ENCODE peak calls at places on chromosomes 5 and 9, in seven cellular contexts. One of them, this sample, is unnamed.

GRCh38 chr5:119275146-119275872 is 80.5 kb upstream of the TNFAIP8 start:
- DNase-seq in AG04450: no peak
- DNase-seq in adrenal gland: no peak
- DNase-seq in H1: no peak
- DNase-seq in brain microvascular endothelial cell: peak
- DNase-seq in A549: peak
- DNase-seq in stomach: no peak
- DNase-seq in this sample: peak

GRCh38 chr5:175697846-175698245 is 40.0 kb downstream of the HRH2 start:
- DNase-seq in A549: no peak
- DNase-seq in adrenal gland: no peak
- DNase-seq in AG04450: no peak
- DNase-seq in brain microvascular endothelial cell: no peak
- DNase-seq in stomach: no peak
- DNase-seq in H1: no peak
- DNase-seq in this sample: no peak

GRCh38 chr5:96741911-96742310 is 65.8 kb downstream of the ERAP1 start:
- DNase-seq in A549: no peak
- DNase-seq in adrenal gland: no peak
- DNase-seq in stomach: no peak
- DNase-seq in brain microvascular endothelial cell: no peak
- DNase-seq in AG04450: no peak
- DNase-seq in H1: no peak
- DNase-seq in this sample: no peak

GRCh38 chr5:80707645-80708044 is 52.9 kb upstream of the DHFR start:
- DNase-seq in H1: no peak
- DNase-seq in AG04450: no peak
- DNase-seq in adrenal gland: no peak
- DNase-seq in brain microvascular endothelial cell: no peak
- DNase-seq in stomach: no peak
- DNase-seq in A549: no peak
- DNase-seq in this sample: peak

GRCh38 chr5:140311011-140311467 is 8.1 kb upstream of the PFDN1 start:
- DNase-seq in AG04450: peak
- DNase-seq in brain microvascular endothelial cell: peak
- DNase-seq in adrenal gland: peak
- DNase-seq in H1: no peak
- DNase-seq in A549: peak
- DNase-seq in stomach: no peak
- DNase-seq in this sample: peak

GRCh38 chr9:85900504-85901201 is 40.3 kb upstream of the NAA35 start:
- DNase-seq in H1: peak
- DNase-seq in stomach: no peak
- DNase-seq in adrenal gland: peak
- DNase-seq in brain microvascular endothelial cell: peak
- DNase-seq in AG04450: peak
- DNase-seq in A549: peak
- DNase-seq in this sample: peak

GRCh38 chr5:67089200-67089725 is 107.3 kb downstream of the CD180 start:
- DNase-seq in brain microvascular endothelial cell: no peak
- DNase-seq in A549: no peak
- DNase-seq in H1: no peak
- DNase-seq in stomach: no peak
- DNase-seq in AG04450: peak
- DNase-seq in adrenal gland: no peak
- DNase-seq in this sample: peak

GRCh38 chr5:83507431-83507830 is 35.9 kb downstream of the VCAN start:
- DNase-seq in A549: no peak
- DNase-seq in AG04450: no peak
- DNase-seq in adrenal gland: no peak
- DNase-seq in stomach: no peak
- DNase-seq in brain microvascular endothelial cell: no peak
- DNase-seq in H1: no peak
- DNase-seq in this sample: peak

DNA sequence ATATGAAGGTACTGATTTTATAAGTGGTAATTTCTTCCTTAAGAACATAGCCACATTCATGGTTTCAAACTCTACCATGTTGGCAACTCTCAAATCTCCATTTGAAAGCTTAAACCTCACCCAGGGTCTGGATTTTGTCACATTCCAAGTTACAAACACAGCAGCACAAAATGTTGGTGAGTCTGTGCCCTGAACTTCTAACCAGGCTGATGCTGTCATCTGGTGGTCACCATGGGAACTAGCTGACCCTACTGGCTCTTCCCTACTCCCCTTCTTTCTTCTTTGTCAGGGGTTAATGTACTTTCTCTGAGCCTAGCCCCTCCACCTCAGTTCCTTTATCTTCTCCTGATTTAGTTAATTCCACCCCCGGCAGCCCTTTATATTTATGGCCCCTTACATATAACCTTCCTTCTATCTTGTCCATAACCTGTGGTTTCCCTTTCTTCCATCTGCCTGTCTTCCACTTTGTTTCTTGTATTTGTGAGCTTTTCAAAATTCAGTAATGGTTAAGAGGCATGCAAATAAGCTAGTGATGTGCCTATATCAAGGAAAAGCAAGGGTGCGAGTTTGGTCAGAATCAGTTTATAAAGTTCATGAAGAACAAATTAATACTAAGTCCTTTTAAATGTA is 35.9 kb downstream of the TGFBR1 start:
- DNase-seq in A549: peak
- DNase-seq in brain microvascular endothelial cell: peak
- DNase-seq in stomach: no peak
- DNase-seq in AG04450: peak
- DNase-seq in H1: peak
- DNase-seq in adrenal gland: peak
- DNase-seq in this sample: peak
- TF ChIP-seq CTCF in A549: peak
- TF ChIP-seq CTCF in brain microvascular endothelial cell: peak
- TF ChIP-seq CTCF in stomach: peak
- TF ChIP-seq CTCF in AG04450: peak
- TF ChIP-seq CTCF in H1: peak
- TF ChIP-seq CTCF in adrenal gland: peak
- TF ChIP-seq CTCF in this sample: peak

DNA sequence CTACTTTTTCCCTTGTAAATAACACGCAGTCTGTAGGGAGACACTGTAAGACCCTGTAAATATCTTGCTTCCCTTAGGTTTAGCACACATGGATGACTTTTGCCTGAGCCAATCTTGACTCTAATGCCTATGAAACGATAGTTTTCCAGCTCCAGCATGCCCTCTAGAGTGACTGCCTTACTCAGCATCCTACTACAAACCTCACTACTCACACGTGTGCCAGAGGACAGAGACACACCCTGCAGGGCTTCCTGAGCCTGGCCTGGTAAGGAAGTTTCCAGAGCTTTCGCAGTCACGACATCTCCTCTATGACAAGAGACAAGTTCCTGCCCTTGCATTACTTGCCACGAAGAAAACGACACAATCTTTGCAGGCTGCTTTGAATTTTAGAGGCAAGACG is 138.1 kb downstream of the ATPSCKMT start:
- DNase-seq in A549: peak
- DNase-seq in brain microvascular endothelial cell: peak
- DNase-seq in AG04450: peak
- DNase-seq in adrenal gland: peak
- DNase-seq in H1: no peak
- DNase-seq in stomach: no peak
- DNase-seq in this sample: peak
- TF ChIP-seq CTCF in A549: peak
- TF ChIP-seq CTCF in brain microvascular endothelial cell: peak
- TF ChIP-seq CTCF in AG04450: peak
- TF ChIP-seq CTCF in adrenal gland: peak
- TF ChIP-seq CTCF in H1: peak
- TF ChIP-seq CTCF in stomach: no peak
- TF ChIP-seq CTCF in this sample: peak

DNA sequence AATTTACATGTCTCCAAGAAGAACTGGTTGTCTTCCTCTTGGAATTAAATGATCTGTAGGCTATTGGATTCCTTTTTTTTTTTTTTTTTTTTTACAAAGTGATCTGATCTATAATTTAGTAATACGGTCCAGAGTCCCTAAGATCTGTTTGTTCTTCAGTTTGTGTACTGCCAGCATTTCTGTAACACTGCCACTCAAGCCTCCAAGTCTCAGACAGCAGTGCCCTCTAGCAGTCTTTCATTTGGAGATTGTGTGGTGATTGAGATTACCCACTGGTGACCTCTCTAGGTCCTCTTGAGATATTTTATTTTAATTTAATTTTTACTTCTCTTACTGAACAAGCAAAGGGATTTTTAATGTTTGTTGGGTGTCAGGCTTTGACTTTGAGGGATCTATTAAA is 40.8 kb downstream of the NDFIP1 start:
- DNase-seq in stomach: no peak
- DNase-seq in H1: no peak
- DNase-seq in brain microvascular endothelial cell: no peak
- DNase-seq in adrenal gland: no peak
- DNase-seq in A549: no peak
- DNase-seq in AG04450: no peak
- DNase-seq in this sample: no peak
- TF ChIP-seq CTCF in stomach: no peak
- TF ChIP-seq CTCF in H1: no peak
- TF ChIP-seq CTCF in brain microvascular endothelial cell: no peak
- TF ChIP-seq CTCF in adrenal gland: no peak
- TF ChIP-seq CTCF in A549: no peak
- TF ChIP-seq CTCF in AG04450: no peak
- TF ChIP-seq CTCF in this sample: peak

GRCh38 chr9:101457003-101457402 is 21.4 kb upstream of the ALDOB start:
- DNase-seq in brain microvascular endothelial cell: no peak
- DNase-seq in stomach: no peak
- DNase-seq in AG04450: no peak
- DNase-seq in A549: no peak
- DNase-seq in H1: no peak
- DNase-seq in adrenal gland: no peak
- DNase-seq in this sample: no peak
- TF ChIP-seq CTCF in brain microvascular endothelial cell: peak
- TF ChIP-seq CTCF in stomach: no peak
- TF ChIP-seq CTCF in AG04450: no peak
- TF ChIP-seq CTCF in A549: no peak
- TF ChIP-seq CTCF in H1: peak
- TF ChIP-seq CTCF in adrenal gland: no peak
- TF ChIP-seq CTCF in this sample: no peak

GRCh38 chr9:126893079-126893478 is 21.5 kb upstream of the RALGPS1 start:
- DNase-seq in H1: no peak
- DNase-seq in stomach: no peak
- DNase-seq in AG04450: no peak
- DNase-seq in A549: no peak
- DNase-seq in adrenal gland: no peak
- DNase-seq in brain microvascular endothelial cell: no peak
- DNase-seq in this sample: no peak
- TF ChIP-seq CTCF in H1: no peak
- TF ChIP-seq CTCF in stomach: peak
- TF ChIP-seq CTCF in AG04450: peak
- TF ChIP-seq CTCF in A549: peak
- TF ChIP-seq CTCF in adrenal gland: peak
- TF ChIP-seq CTCF in brain microvascular endothelial cell: peak
- TF ChIP-seq CTCF in this sample: peak

GRCh38 chr9:112327718-112328450 is 5.5 kb downstream of the PTBP3 start:
- DNase-seq in stomach: no peak
- DNase-seq in H1: no peak
- DNase-seq in AG04450: no peak
- DNase-seq in brain microvascular endothelial cell: no peak
- DNase-seq in A549: no peak
- DNase-seq in adrenal gland: no peak
- DNase-seq in this sample: no peak
- TF ChIP-seq CTCF in stomach: no peak
- TF ChIP-seq CTCF in H1: no peak
- TF ChIP-seq CTCF in AG04450: no peak
- TF ChIP-seq CTCF in brain microvascular endothelial cell: no peak
- TF ChIP-seq CTCF in A549: no peak
- TF ChIP-seq CTCF in adrenal gland: no peak
- TF ChIP-seq CTCF in this sample: no peak

GRCh38 chr9:969693-970309 is 6.7 kb upstream of the DMRT3 start:
- DNase-seq in H1: no peak
- DNase-seq in A549: no peak
- DNase-seq in stomach: no peak
- DNase-seq in adrenal gland: no peak
- DNase-seq in AG04450: no peak
- DNase-seq in brain microvascular endothelial cell: no peak
- DNase-seq in this sample: no peak
- TF ChIP-seq CTCF in H1: peak
- TF ChIP-seq CTCF in A549: no peak
- TF ChIP-seq CTCF in stomach: no peak
- TF ChIP-seq CTCF in adrenal gland: no peak
- TF ChIP-seq CTCF in AG04450: no peak
- TF ChIP-seq CTCF in brain microvascular endothelial cell: no peak
- TF ChIP-seq CTCF in this sample: no peak

GRCh38 chr9:33290994-33291397 is 680 bp downstream of the NFX1 start:
- DNase-seq in A549: no peak
- DNase-seq in adrenal gland: no peak
- DNase-seq in H1: no peak
- DNase-seq in AG04450: no peak
- DNase-seq in stomach: no peak
- DNase-seq in brain microvascular endothelial cell: peak
- DNase-seq in this sample: no peak
- TF ChIP-seq CTCF in A549: no peak
- TF ChIP-seq CTCF in adrenal gland: no peak
- TF ChIP-seq CTCF in H1: no peak
- TF ChIP-seq CTCF in AG04450: no peak
- TF ChIP-seq CTCF in stomach: no peak
- TF ChIP-seq CTCF in brain microvascular endothelial cell: no peak
- TF ChIP-seq CTCF in this sample: no peak

DNA sequence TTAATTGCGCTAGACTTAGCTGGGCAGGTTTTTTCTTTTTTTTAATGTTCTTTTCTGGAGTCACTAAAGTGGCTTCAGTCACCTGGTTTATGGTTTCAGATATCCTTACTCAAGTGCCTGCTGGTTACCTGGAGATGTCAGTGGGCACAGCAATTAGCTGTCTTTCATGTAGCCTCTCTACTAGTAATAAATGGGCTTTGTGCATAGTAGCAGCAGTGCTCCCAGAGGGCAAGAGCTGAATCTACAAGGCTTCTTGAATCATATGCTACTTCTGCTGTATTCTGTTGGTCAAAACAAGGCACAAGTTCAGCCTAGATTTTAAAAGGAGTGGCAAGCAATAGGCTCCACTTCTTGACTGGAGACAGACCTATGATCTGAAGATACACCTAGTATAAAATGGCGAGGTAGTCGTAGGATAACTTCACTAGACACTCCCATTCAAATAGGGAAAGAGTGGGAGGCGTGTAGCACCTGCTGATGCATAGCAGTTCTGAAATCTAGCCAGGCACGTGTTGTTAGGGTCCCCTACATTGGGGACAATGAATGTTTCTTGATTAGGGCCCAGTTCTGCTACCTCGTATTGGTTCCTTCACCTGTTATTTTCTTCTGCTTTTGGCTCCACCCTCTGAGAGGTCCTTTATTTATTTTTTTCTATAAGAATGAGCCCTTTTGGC is 7.0 kb downstream of the SCAMP1 start:
- DNase-seq in H1: no peak
- DNase-seq in brain microvascular endothelial cell: no peak
- DNase-seq in stomach: no peak
- DNase-seq in A549: peak
- DNase-seq in AG04450: no peak
- DNase-seq in adrenal gland: no peak
- DNase-seq in this sample: no peak
- TF ChIP-seq CTCF in H1: no peak
- TF ChIP-seq CTCF in brain microvascular endothelial cell: peak
- TF ChIP-seq CTCF in stomach: no peak
- TF ChIP-seq CTCF in A549: no peak
- TF ChIP-seq CTCF in AG04450: no peak
- TF ChIP-seq CTCF in adrenal gland: no peak
- TF ChIP-seq CTCF in this sample: no peak

This sample was measured in HFFc6.